ENCODE peak calls at places on chromosome 6, in four cellular contexts. P is neuronal stem cell; C is anterior cingulate cortex; D is stimulated activated CD4-positive, alpha-beta T cell treated with anti-CD3 and anti-CD28 coated beads, TNF-alpha, amount 100 ng/mL, for 1 hour. R is an unnamed sample.

GRCh38 chr6:36699290-36699689 is 1.7 kb downstream of the RAB44 start:
- DNase-seq in P (no peak), C (no peak), D (no peak), R (no peak)

GRCh38 chr6:147506704-147507114 is 1.8 kb upstream of the SAMD5 start:
- DNase-seq in P (peak), C (peak), D (no peak), R (peak)

GRCh38 chr6:73234732-73235131 is 9.4 kb upstream of the KHDC1L start:
- DNase-seq in P (no peak), C (no peak), D (no peak), R (no peak)

GRCh38 chr6:80226156-80226555 is 119.7 kb downstream of the BCKDHB start:
- DNase-seq in P (no peak), C (no peak), D (no peak), R (no peak)

GRCh38 chr6:38413097-38413800 is 226.5 kb downstream of the BTBD9 start:
- DNase-seq in P (no peak), C (no peak), D (no peak), R (no peak)

GRCh38 chr6:85404497-85405174 is 45.2 kb upstream of the NT5E start:
- DNase-seq in P (no peak), C (no peak), D (no peak), R (peak)

GRCh38 chr6:12066297-12066696 is 54.2 kb downstream of the HIVEP1 start:
- DNase-seq in P (no peak), C (no peak), D (no peak), R (no peak)

GRCh38 chr6:51098801-51099200 is 280.1 kb downstream of the TFAP2B start:
- DNase-seq in P (no peak), C (no peak), D (no peak), R (no peak)

GRCh38 chr6:153038378-153038777 is 35.9 kb upstream of the MTRF1L start:
- DNase-seq in P (no peak), C (no peak), D (no peak), R (no peak)

GRCh38 chr6:43911354-43911624 is 141.3 kb downstream of the VEGFA start:
- DNase-seq in P (no peak), C (no peak), D (no peak), R (no peak)

GRCh38 chr6:169292340-169293124 is 38.9 kb upstream of the THBS2 start:
- DNase-seq in P (no peak), C (no peak), D (no peak), R (peak)

GRCh38 chr6:148389917-148390316 is 47.3 kb downstream of the SASH1 start:
- DNase-seq in P (no peak), C (no peak), D (no peak), R (no peak)

GRCh38 chr6:106751501-106752252 is 122.3 kb downstream of the QRSL1 start:
- DNase-seq in P (no peak), C (no peak), D (no peak), R (peak)

GRCh38 chr6:12395898-12396297 is 105.7 kb downstream of the EDN1 start:
- DNase-seq in P (no peak), C (no peak), D (no peak), R (no peak)

GRCh38 chr6:111231078-111231435 is 143.8 kb downstream of the SLC16A10 start:
- DNase-seq in P (no peak), C (no peak), D (no peak), R (no peak)

GRCh38 chr6:4950849-4951533 is 52.8 kb downstream of the RPP40 start:
- DNase-seq in P (no peak), C (no peak), D (no peak), R (no peak)

GRCh38 chr6:116244284-116244683 is 9.6 kb downstream of the TSPYL4 start:
- DNase-seq in P (no peak), C (no peak), D (no peak), R (no peak)

GRCh38 chr6:170221753-170222400 is 69.0 kb downstream of the DLL1 start:
- DNase-seq in P (no peak), C (no peak), D (no peak), R (no peak)

GRCh38 chr6:146990821-146991798 is 213.1 kb upstream of the STXBP5 start:
- DNase-seq in P (no peak), C (no peak), D (no peak), R (no peak)

GRCh38 chr6:2111162-2111677 is 134.2 kb downstream of the GMDS start:
- DNase-seq in P (no peak), C (no peak), D (no peak), R (no peak)

GRCh38 chr6:156776470-156776840 is 723 bp upstream of the ARID1B start:
- DNase-seq in P (no peak), C (no peak), D (no peak), R (no peak)

GRCh38 chr6:31643818-31644454 is 8.5 kb downstream of the BAG6 start:
- DNase-seq in P (no peak), C (no peak), D (no peak), R (no peak)

GRCh38 chr6:139545474-139546116 is 171.1 kb upstream of the CITED2 start:
- DNase-seq in P (no peak), C (no peak), D (no peak), R (no peak)

GRCh38 chr6:31358302-31358701 is 1.3 kb upstream of the HLA-B start:
- DNase-seq in P (no peak), C (no peak), D (no peak), R (no peak)

GRCh38 chr6:40930045-40930444 is 109.0 kb downstream of the UNC5CL start:
- DNase-seq in P (no peak), C (no peak), D (no peak), R (no peak)

GRCh38 chr6:157224957-157225574 is 98.3 kb downstream of the TMEM242 start:
- DNase-seq in P (no peak), C (no peak), D (no peak), R (no peak)

GRCh38 chr6:31528821-31529328 is at the start of gene MCCD1:
- DNase-seq in P (no peak), C (no peak), D (no peak), R (no peak)

GRCh38 chr6:36296240-36296639 is 26.4 kb downstream of the PNPLA1 start:
- DNase-seq in P (no peak), C (no peak), D (no peak), R (no peak)

GRCh38 chr6:46501136-46502089 is 10.2 kb upstream of the RCAN2 start:
- DNase-seq in P (no peak), C (no peak), D (no peak), R (no peak)

GRCh38 chr6:53691667-53692133 is 26.1 kb upstream of the KLHL31 start:
- DNase-seq in P (no peak), C (no peak), D (no peak), R (no peak)

GRCh38 chr6:7919871-7920270 is 9.3 kb upstream of the TXNDC5 start:
- DNase-seq in P (no peak), C (no peak), D (no peak), R (no peak)

GRCh38 chr6:160739955-160740354 is 37.9 kb downstream of the PLG start:
- DNase-seq in P (no peak), C (no peak), D (no peak), R (no peak)

GRCh38 chr6:125584468-125584939 is 164.9 kb upstream of the HEY2 start:
- DNase-seq in P (peak), C (peak), D (no peak), R (no peak)

GRCh38 chr6:138307816-138308727 is 69.6 kb upstream of the SMIM28 start:
- DNase-seq in P (no peak), C (no peak), D (no peak), R (no peak)

GRCh38 chr6:21163110-21163837 is 430.3 kb upstream of the SOX4 start:
- DNase-seq in P (no peak), C (no peak), D (no peak), R (no peak)

R was measured in Calu3.